ENCODE peak calls at places on chromosomes 5 and 9, in eight cellular contexts. H, T, O, I, J, F, X and D are unnamed samples.

GRCh38 chr9:4080889-4081548 is 218.8 kb downstream of the GLIS3 start:
- DNase-seq in H (no peak), T (no peak), O (no peak), I (no peak), J (no peak), F (no peak), X (no peak), D (no peak)

GRCh38 chr5:2173067-2173466 is 290.3 kb upstream of the IRX4 start:
- DNase-seq in H (no peak), T (no peak), O (no peak), I (no peak), J (no peak), F (no peak), X (no peak), D (no peak)

GRCh38 chr9:21812945-21813568 is 10.6 kb downstream of the MTAP start:
- DNase-seq in H (peak; percentile 80), T (peak; percentile 68), O (no peak), I (no peak), J (peak; percentile 81), F (peak; percentile 53), X (no peak), D (peak; percentile 81)

GRCh38 chr9:114423181-114423580 is 35.4 kb upstream of the AKNA start:
- DNase-seq in H (no peak), T (no peak), O (no peak), I (no peak), J (no peak), F (no peak), X (no peak), D (no peak)

GRCh38 chr5:163309850-163310365 is 127.5 kb upstream of the CCNG1 start:
- DNase-seq in H (no peak), T (no peak), O (no peak), I (no peak), J (no peak), F (no peak), X (no peak), D (no peak)

GRCh38 chr5:88398316-88398715 is 129.7 kb upstream of the TMEM161B start:
- DNase-seq in H (no peak), T (no peak), O (no peak), I (no peak), J (no peak), F (no peak), X (no peak), D (no peak)

GRCh38 chr9:100718717-100719116 is 140.8 kb downstream of the CAVIN4 start:
- DNase-seq in H (no peak), T (no peak), O (no peak), I (no peak), J (no peak), F (no peak), X (no peak), D (no peak)

GRCh38 chr5:76402251-76402879 is 720 bp upstream of the IQGAP2 start:
- DNase-seq in H (peak; percentile 69), T (no peak), O (no peak), I (no peak), J (no peak), F (peak; percentile 28), X (peak; percentile 85), D (peak; percentile 13)

GRCh38 chr9:78674874-78675273 is 377.9 kb downstream of the PSAT1 start:
- DNase-seq in H (no peak), T (no peak), O (no peak), I (no peak), J (no peak), F (no peak), X (no peak), D (no peak)

GRCh38 chr9:128275198-128276007 is at the start of gene GOLGA2:
- DNase-seq in H (peak; percentile 47), T (no peak), O (peak; percentile 24), I (no peak), J (no peak), F (no peak), X (no peak), D (peak; percentile 58)

GRCh38 chr5:154795235-154795596 is 40.0 kb downstream of the LARP1 start:
- DNase-seq in H (no peak), T (no peak), O (no peak), I (no peak), J (no peak), F (no peak), X (no peak), D (no peak)

GRCh38 chr9:113992994-113993393 is 85.1 kb downstream of the AMBP start:
- DNase-seq in H (no peak), T (peak; percentile 22), O (no peak), I (peak; percentile 29), J (no peak), F (no peak), X (no peak), D (no peak)

GRCh38 chr5:140608730-140609520 is 24.1 kb downstream of the CD14 start:
- DNase-seq in H (peak; percentile 80), T (no peak), O (no peak), I (no peak), J (no peak), F (peak; percentile 71), X (no peak), D (peak; percentile 62)

DNA sequence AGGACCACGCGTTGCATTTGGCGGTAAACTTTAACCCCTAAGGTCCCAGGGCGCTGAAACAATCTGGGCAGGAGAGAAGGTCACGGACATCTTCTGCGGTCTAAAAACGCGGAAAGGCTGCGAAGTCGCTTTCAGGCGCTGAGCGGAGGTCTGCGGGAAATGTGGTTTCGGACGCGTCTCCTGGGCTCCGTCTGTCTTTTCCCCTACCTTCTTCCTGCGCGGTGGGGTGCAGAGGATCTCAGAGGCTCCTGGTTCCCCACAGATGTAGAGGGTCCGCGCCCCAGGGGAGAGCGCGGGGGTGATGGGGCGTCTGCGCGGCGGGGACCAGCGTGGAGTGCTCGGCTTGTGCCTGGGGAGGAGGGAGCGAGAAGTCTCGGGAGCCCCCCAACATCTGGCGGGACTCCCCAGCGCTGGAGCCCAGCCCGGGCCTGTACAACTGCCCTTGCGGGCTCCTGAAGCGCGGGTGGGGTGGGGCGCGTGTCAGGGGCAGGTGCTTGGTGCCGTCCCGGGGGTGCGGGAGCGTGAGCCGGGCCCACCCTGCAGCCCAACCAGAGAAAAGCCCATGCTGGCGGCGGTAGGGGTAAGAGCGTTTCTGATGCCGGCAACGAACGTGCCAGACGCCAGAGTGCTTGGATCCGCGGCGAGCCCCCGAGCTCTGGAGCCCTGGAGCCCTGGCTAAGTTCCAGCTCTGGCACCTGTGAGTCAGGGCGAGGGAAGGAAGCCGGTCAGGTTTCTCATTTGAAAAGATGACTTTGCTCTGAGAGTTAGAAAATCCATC is 58.2 kb downstream of the ZNF510 start:
- DNase-seq in H (peak; percentile 13), T (no peak), O (no peak), I (no peak), J (no peak), F (no peak), X (no peak), D (no peak)
- H3K4me3 ChIP-seq in H (no peak overlapping the region), T (peak overlapping the region; percentile 23), O (no peak overlapping the region), I (peak overlapping the region; percentile 37), J (no peak overlapping the region), F (peak overlapping the region; percentile 4), X (no peak overlapping the region), D (no peak overlapping the region)

DNA sequence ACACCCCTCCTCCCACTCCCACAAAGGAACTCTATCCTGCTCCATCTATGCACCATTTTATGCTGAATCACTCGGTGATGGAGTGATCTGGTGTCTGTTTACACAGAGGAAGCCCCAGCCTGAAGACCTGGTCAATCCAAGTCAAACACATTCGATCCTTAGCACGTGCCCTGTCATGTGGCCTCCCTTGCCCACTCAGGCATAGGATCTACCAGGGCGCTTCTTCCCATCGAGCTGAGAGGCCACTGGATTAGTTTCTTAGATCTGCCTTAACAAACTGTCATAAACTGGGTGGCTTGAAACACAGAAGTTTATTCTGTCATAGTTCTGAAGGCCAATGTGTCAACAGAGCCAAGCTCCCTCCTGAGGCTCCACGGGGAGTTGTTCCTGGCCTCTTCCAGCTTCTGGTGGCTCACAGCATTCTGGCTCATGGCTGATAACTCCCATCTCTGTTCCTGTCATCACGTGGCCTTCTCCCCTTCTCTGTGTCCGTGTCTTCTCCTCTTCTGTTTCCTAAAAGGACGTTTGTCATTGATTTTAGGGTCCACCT is 34.2 kb downstream of the FOXI1 start:
- DNase-seq in H (no peak), T (no peak), O (no peak), I (no peak), J (peak; percentile 10), F (no peak), X (no peak), D (no peak)
- H3K27ac ChIP-seq in H (no peak overlapping the region), T (no peak overlapping the region), O (no peak overlapping the region), I (no peak overlapping the region), J (no peak overlapping the region), F (no peak overlapping the region), X (no peak overlapping the region), D (no peak overlapping the region)

DNA sequence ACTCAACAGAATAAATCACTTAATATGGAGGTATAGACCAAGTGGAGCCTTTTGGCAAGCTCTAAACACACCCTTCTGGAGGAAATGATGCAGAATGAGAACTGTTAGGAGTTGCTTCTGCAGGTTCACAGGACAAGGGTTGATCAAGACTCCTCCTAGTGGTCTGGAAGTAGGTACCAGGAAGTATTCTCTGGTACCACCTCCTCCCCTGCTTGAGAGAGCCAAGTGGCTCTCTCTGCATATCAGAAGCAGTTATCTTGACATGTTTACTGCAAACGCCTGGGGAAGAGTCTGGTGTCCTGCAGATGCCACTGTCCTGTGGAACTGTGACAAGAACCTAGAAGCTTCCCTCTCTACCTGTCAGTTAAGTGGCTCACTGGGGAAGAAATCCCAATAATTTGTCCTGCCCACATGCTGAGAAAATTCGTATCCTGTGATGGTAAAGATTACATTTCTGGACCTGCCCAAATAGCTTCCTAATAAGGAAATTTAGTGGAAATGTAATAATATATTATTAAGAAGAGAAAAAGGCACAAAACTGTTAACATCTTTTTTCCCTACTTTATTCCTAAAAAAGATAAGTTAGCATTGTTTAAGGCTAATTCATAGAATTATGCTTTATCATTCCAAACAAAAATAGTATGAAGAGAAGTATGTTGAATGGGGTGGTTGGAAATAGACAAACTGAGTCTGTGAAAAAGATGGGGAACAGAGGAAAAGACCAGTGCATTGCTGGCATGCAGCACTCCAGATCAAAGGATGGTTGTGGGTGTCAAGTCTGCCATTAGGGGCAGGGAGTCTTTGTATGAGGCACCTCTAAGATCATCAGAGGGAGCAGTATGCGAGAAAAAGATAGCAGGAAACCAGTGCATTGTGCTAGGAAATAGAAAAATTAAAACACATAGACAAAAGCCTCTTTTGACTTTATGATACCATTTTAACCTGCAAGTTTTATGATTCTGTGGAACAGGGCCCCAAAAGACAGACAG is 118.8 kb downstream of the CDC42SE2 start:
- DNase-seq in H (no peak), T (no peak), O (peak; percentile 50), I (no peak), J (no peak), F (no peak), X (peak; percentile 71), D (peak; percentile 47)
- TF ChIP-seq POLR2AphosphoS5 in H (peak; percentile 44), T (no peak), O (no peak), I (no peak), J (no peak), F (no peak), X (peak; percentile 65), D (no peak)

DNA sequence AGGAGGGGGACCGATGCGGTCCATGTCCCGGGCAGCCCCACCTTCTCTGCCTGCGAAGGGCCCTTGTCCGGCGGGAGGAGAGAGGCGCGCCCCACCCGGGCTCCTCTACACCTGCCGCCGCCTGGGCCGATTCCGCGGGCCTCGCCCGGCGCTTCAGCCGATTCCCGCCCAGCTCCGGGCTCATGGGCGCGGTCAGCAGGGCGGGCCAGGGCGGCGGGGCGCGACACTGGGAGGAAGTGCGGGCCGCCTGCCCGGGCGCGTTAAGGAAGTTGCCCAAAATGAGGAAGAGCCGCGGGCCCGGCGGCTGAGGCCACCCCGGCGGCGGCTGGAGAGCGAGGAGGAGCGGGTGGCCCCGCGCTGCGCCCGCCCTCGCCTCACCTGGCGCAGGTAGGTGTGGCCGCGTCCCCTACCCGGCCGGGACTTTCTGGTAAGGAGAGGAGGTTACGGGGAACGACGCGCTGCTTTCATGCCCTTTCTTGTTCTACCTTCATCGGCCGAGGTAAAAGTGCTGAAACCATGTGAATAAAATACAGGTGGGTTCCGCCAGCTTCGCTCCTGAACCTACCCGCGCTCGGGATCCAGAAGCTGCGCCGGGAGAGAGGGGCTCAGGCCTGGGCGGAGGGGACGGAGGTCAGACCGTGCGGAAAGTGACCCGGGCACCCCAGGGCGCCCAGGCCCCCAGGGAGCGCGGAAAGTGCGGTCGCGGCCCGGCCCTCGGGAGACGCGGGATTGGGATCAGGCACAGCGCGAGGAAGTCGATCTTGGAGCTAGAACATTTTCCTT is at the start of gene SYK:
- DNase-seq in H (peak; percentile 87), T (peak; percentile 53), O (no peak), I (no peak), J (peak; percentile 74), F (peak; percentile 27), X (no peak), D (no peak)
- H3K4me3 ChIP-seq in H (peak within 1 kb of the TSS; percentile 45), T (peak within 1 kb of the TSS; percentile 56), O (peak within 1 kb of the TSS; percentile 50), I (peak within 1 kb of the TSS; percentile 62), J (peak within 1 kb of the TSS; percentile 63), F (peak within 1 kb of the TSS; percentile 32), X (peak within 1 kb of the TSS; percentile 81), D (no peak within 1 kb of the TSS)